ENCODE peak calls at places on chromosomes 1 and 21, in four cellular contexts. Q, W, K and B are unnamed samples.

GRCh38 chr1:182392045-182393028 is 747 bp upstream of the GLUL start:
- DNase-seq in Q (no peak), K (no peak), W (no peak), B (no peak)

GRCh38 chr1:152451254-152451653 is 37.2 kb upstream of the CRNN start:
- DNase-seq in W (no peak), K (no peak), Q (no peak), B (no peak)

GRCh38 chr1:228478912-228479665 is 8.1 kb upstream of the RNF187 start:
- DNase-seq in K (no peak), W (no peak), Q (no peak), B (no peak)

GRCh38 chr1:177817969-177818872 is 151.6 kb downstream of the SEC16B start:
- DNase-seq in W (no peak), Q (no peak), K (no peak), B (no peak)

GRCh38 chr1:39915499-39916129 is 13.9 kb upstream of the MYCL start:
- DNase-seq in Q (no peak), W (no peak), K (no peak), B (no peak)

GRCh38 chr1:225961659-225962439 is 20.8 kb upstream of the LEFTY2 start:
- DNase-seq in W (no peak), Q (no peak), K (peak), B (no peak)

GRCh38 chr1:201916649-201917249 is 28.1 kb downstream of the SHISA4 start:
- DNase-seq in W (no peak), K (peak), Q (no peak), B (peak)

GRCh38 chr1:15154480-15155036 is 1.0 kb downstream of the TMEM51 start:
- DNase-seq in W (peak), Q (no peak), K (peak), B (no peak)

GRCh38 chr1:20126806-20127440 is 7.6 kb upstream of the PLA2G2D start:
- DNase-seq in Q (no peak), W (no peak), K (no peak), B (no peak)

GRCh38 chr1:19665456-19666138 is 922 bp downstream of the HTR6 start:
- DNase-seq in K (no peak), W (no peak), Q (no peak), B (no peak)

GRCh38 chr1:25927541-25928265 is 21.5 kb upstream of the STMN1 start:
- DNase-seq in Q (no peak), W (peak), K (no peak), B (no peak)

GRCh38 chr1:85850238-85850637 is 142.0 kb upstream of the ZNHIT6 start:
- DNase-seq in K (no peak), Q (no peak), W (no peak), B (peak)
- TF ChIP-seq CTCF in K (no peak), Q (no peak), W (no peak), B (peak)

GRCh38 chr1:29181413-29182225 is at the start of gene SRSF4:
- DNase-seq in W (peak), Q (peak), K (peak), B (peak)
- TF ChIP-seq CTCF in W (peak), Q (peak), K (peak), B (peak)

GRCh38 chr1:54870869-54871268 is 16.1 kb downstream of the DHCR24 start:
- DNase-seq in W (no peak), Q (no peak), K (no peak), B (no peak)

GRCh38 chr1:54869173-54869851 is 17.7 kb downstream of the DHCR24 start:
- DNase-seq in K (no peak), Q (no peak), W (no peak), B (no peak)

GRCh38 chr1:54874079-54874830 is 12.7 kb downstream of the DHCR24 start:
- DNase-seq in K (no peak), Q (no peak), W (no peak), B (peak)

GRCh38 chr1:54871275-54872040 is 15.5 kb downstream of the DHCR24 start:
- DNase-seq in K (no peak), W (no peak), Q (no peak), B (no peak)

GRCh38 chr1:54872041-54872342 is 15.0 kb downstream of the DHCR24 start:
- DNase-seq in Q (no peak), W (no peak), K (no peak), B (no peak)
- TF ChIP-seq CTCF in Q (no peak), W (no peak), K (no peak), B (no peak)

DNA sequence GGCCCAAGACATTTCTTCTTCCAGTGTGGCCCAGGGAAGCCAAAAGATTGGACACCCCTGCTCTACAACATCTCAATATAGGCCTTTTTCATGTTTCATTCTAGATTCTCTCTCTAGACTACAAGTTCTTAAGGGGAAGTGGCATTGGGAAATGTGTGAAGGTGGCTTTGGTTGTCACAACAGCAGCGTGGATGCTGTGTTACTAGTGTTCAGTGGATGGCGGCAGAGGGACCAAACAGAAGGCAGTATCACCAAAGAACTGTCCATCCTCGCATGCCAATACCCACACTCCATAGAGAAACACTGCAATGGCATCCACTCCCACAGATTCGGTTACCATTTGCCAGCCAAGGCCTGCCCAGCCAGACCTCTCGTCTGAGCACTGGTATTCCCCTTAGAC is 24.3 kb upstream of the IFNAR2 start:
- DNase-seq in Q (no peak), W (no peak), K (no peak), B (no peak)
- TF ChIP-seq CTCF in Q (no peak), W (no peak), K (no peak), B (no peak)

GRCh38 chr1:85490270-85490669 is 25.3 kb upstream of the DDAH1 start:
- DNase-seq in Q (no peak), W (no peak), K (no peak), B (no peak)

GRCh38 chr1:85496881-85497582 is 32.1 kb upstream of the DDAH1 start:
- DNase-seq in Q (no peak), K (no peak), W (no peak), B (no peak)

GRCh38 chr1:85494074-85494956 is 29.4 kb upstream of the DDAH1 start:
- DNase-seq in K (no peak), Q (no peak), W (no peak), B (no peak)

GRCh38 chr1:85495556-85495955 is 30.6 kb upstream of the DDAH1 start:
- DNase-seq in Q (no peak), K (no peak), W (no peak), B (peak)

DNA sequence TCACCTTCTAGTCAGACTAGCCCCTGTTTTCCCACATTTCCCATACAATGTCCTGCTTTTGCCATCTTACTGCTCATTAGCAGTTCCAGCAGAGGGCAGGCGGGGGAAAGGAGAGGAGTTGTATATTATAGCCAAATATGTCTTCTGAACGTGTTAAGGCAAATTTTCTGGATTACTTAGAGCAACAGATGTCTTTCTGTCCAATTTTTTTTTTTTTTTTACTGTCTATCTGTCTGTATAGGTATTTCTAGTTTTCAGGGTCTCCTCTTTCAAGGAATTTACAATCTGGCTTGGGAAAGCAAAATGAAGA is 30.0 kb upstream of the DDAH1 start:
- DNase-seq in K (peak), Q (no peak), W (no peak), B (no peak)
- TF ChIP-seq CTCF in K (peak), Q (peak), W (no peak), B (peak)

DNA sequence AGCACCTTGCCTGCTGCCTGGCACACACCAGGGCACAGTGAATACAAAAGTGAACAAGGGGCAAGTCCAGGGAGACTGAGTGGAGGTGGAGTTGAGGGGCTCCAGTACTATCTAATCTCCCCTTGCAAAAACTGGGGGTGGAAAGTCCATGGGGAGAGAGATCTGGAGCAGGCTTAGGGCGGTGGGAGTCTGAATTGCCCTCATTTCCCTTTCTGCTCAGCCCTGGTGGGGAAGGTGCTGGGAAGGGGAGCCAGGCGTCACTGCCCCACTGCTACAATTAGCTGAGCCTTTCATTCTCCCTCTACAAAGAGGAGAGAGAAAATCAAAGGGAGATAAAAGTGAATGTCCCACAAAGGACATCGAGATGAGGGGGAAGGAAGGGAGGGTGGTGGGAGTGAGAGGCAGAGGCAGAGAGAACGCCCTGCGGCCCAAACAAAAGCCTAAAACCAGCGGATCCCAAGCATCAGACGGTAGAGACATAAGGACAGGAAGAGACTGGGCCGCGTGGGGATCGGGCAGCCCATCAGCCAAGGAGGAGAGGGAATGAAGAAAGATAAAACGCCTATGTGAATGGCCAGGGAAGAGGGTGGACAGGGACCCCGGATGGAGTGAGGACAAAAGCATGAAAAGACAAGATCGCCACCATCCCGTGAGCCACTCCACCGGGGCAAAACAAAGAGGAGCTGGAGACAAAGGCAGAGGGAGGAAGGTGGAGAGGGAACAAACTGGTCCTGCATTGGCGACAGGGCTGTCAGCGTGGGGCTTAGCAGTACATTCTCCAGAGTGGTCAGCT is 46.8 kb upstream of the SOX13 start:
- DNase-seq in Q (no peak), K (no peak), W (peak), B (no peak)
- TF ChIP-seq CTCF in Q (no peak), K (no peak), W (no peak), B (no peak)

DNA sequence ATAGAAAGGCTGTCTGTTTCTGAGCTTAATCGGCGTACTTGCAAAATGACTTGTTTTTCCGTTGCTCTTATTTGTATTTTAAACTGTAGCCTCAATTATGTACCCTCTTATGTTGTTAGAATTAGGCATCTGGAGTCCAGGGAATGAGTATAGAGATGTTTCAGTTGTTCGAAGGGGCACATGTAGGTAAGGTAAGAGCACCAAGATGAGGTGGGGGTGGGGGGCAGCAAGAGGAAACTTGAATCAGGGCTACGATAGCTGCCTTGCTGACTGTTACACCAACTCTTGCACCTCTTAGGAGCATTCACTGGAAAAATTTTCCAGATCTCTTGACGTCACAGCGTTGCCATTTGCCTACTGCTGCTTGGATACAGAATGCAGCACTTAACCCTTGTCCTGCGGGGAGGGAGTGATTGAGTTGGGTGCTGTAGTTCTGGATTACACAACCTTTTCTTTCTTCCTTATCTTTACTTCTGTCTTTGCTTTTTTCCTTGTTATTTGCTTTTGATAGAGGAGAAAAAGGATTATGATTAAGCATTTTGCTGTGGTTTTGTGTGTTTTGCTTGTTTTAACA is 3.2 kb downstream of the ATP1B1 start:
- DNase-seq in Q (no peak), W (no peak), K (peak), B (peak)
- TF ChIP-seq CTCF in Q (no peak), W (no peak), K (no peak), B (no peak)

GRCh38 chr21:37164742-37165141 is 91.7 kb downstream of the TTC3 start:
- DNase-seq in W (no peak), Q (no peak), K (no peak), B (no peak)

GRCh38 chr21:37165606-37166005 is 92.6 kb downstream of the TTC3 start:
- DNase-seq in W (no peak), K (no peak), Q (no peak), B (no peak)

GRCh38 chr21:37172646-37173045 is 94.5 kb downstream of the VPS26C start:
- DNase-seq in W (no peak), Q (no peak), K (no peak), B (no peak)

GRCh38 chr21:37168666-37169065 is 95.6 kb downstream of the TTC3 start:
- DNase-seq in Q (no peak), K (no peak), W (no peak), B (no peak)

DNA sequence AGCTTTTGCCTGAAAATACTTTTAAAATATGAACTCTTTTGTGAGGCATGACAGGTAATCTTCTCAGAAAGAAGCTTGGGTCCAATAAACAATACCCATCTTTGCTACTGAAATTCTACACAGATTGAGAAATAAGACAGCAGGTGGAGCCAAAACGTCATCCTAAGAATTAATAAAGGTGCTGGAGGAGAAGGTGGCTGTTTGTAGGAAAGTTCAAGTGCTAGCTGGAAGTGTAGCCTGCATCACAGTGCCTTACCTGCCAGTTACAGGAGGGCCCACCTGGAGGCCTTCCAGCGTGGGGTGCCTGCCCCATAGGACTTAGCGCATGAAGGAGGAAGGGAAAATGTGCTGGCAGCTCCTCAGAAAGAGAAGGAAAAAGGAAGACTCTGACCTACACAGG is 93.7 kb downstream of the TTC3 start:
- DNase-seq in W (no peak), K (no peak), Q (no peak), B (no peak)
- TF ChIP-seq CTCF in W (peak), K (peak), Q (peak), B (peak)

GRCh38 chr1:158972841-158973240 is 36.9 kb upstream of the IFI16 start:
- DNase-seq in Q (no peak), W (no peak), K (no peak), B (no peak)
- TF ChIP-seq CTCF in Q (no peak), W (no peak), K (no peak), B (no peak)

GRCh38 chr1:236484310-236484971 is 39.3 kb upstream of the LGALS8 start:
- DNase-seq in K (no peak), W (no peak), Q (no peak), B (no peak)
- TF ChIP-seq CTCF in K (no peak), W (no peak), Q (no peak), B (no peak)